ENCODE peak calls at places on chromosomes 12 and 14, in five cellular contexts. One of them, this sample, is unnamed.

GRCh38 chr12:98373019-98373554 is 142.3 kb upstream of the TMPO start:
- DNase-seq in neural crest cell: peak; percentile 33
- DNase-seq in esophagus squamous epithelium: no peak
- DNase-seq in left ventricle myocardium superior: no peak
- DNase-seq in amygdala: no peak
- DNase-seq in this sample: no peak

GRCh38 chr12:108573310-108573709 is 10.9 kb downstream of the ISCU start:
- DNase-seq in neural crest cell: no peak
- DNase-seq in esophagus squamous epithelium: no peak
- DNase-seq in left ventricle myocardium superior: no peak
- DNase-seq in amygdala: no peak
- DNase-seq in this sample: no peak

GRCh38 chr12:86698581-86698980 is 442.4 kb upstream of the MGAT4C start:
- DNase-seq in neural crest cell: no peak
- DNase-seq in esophagus squamous epithelium: no peak
- DNase-seq in left ventricle myocardium superior: no peak
- DNase-seq in amygdala: no peak
- DNase-seq in this sample: no peak

GRCh38 chr12:47867496-47867941 is 37.3 kb downstream of the VDR start:
- DNase-seq in neural crest cell: no peak
- DNase-seq in esophagus squamous epithelium: no peak
- DNase-seq in left ventricle myocardium superior: no peak
- DNase-seq in amygdala: no peak
- DNase-seq in this sample: no peak

GRCh38 chr14:50667491-50668007 is 557 bp downstream of the SAV1 start:
- DNase-seq in neural crest cell: no peak
- DNase-seq in esophagus squamous epithelium: no peak
- DNase-seq in left ventricle myocardium superior: no peak
- DNase-seq in amygdala: no peak
- DNase-seq in this sample: no peak

GRCh38 chr12:53751336-53752191 is at the start of gene CISTR:
- DNase-seq in neural crest cell: no peak
- DNase-seq in esophagus squamous epithelium: no peak
- DNase-seq in left ventricle myocardium superior: peak; percentile 58
- DNase-seq in amygdala: peak; percentile 52
- DNase-seq in this sample: peak; percentile 56

GRCh38 chr12:5383961-5384360 is 47.9 kb upstream of the NTF3 start:
- DNase-seq in neural crest cell: no peak
- DNase-seq in esophagus squamous epithelium: no peak
- DNase-seq in left ventricle myocardium superior: no peak
- DNase-seq in amygdala: no peak
- DNase-seq in this sample: no peak

GRCh38 chr12:50200507-50201273 is 33.5 kb upstream of the CERS5 start:
- DNase-seq in neural crest cell: no peak
- DNase-seq in esophagus squamous epithelium: no peak
- DNase-seq in left ventricle myocardium superior: no peak
- DNase-seq in amygdala: no peak
- DNase-seq in this sample: no peak

GRCh38 chr14:101114726-101115481 is 211.4 kb upstream of the RTL1 start:
- DNase-seq in neural crest cell: no peak
- DNase-seq in esophagus squamous epithelium: no peak
- DNase-seq in left ventricle myocardium superior: no peak
- DNase-seq in amygdala: no peak
- DNase-seq in this sample: no peak